ENCODE peak calls at places on chromosomes 7 and 10, in nine cellular contexts. One of them, this sample, is unnamed.

GRCh38 chr7:131026297-131027003 is 292.4 kb upstream of the KLF14 start:
- DNase-seq in small intestine: no peak
- DNase-seq in progenitor cell of endocrine pancreas: no peak
- DNase-seq in activated B cell treated with CpG ODN at 0.5 μM for 24 hours: no peak
- DNase-seq in activated CD8-positive, alpha-beta memory T cell treated with anti-CD3 and anti-CD28 coated beads, Interleukin-2, amount 50 U/mL, for 48 hours: no peak
- DNase-seq in HuH-7: no peak
- DNase-seq in A549: no peak
- DNase-seq in ecto neural progenitor cell: no peak
- DNase-seq in mammary epithelial cell: peak
- DNase-seq in this sample: no peak

GRCh38 chr7:39978252-39978934 is 28.3 kb downstream of the CDK13 start:
- DNase-seq in small intestine: no peak
- DNase-seq in progenitor cell of endocrine pancreas: no peak
- DNase-seq in activated B cell treated with CpG ODN at 0.5 μM for 24 hours: no peak
- DNase-seq in activated CD8-positive, alpha-beta memory T cell treated with anti-CD3 and anti-CD28 coated beads, Interleukin-2, amount 50 U/mL, for 48 hours: no peak
- DNase-seq in HuH-7: no peak
- DNase-seq in A549: no peak
- DNase-seq in ecto neural progenitor cell: no peak
- DNase-seq in mammary epithelial cell: no peak
- DNase-seq in this sample: no peak

GRCh38 chr10:77673515-77674140 is 36.0 kb upstream of the KCNMA1 start:
- DNase-seq in small intestine: peak
- DNase-seq in progenitor cell of endocrine pancreas: no peak
- DNase-seq in activated B cell treated with CpG ODN at 0.5 μM for 24 hours: no peak
- DNase-seq in activated CD8-positive, alpha-beta memory T cell treated with anti-CD3 and anti-CD28 coated beads, Interleukin-2, amount 50 U/mL, for 48 hours: no peak
- DNase-seq in HuH-7: no peak
- DNase-seq in A549: no peak
- DNase-seq in ecto neural progenitor cell: peak
- DNase-seq in mammary epithelial cell: no peak
- DNase-seq in this sample: no peak

GRCh38 chr7:7816816-7817536 is 98.6 kb upstream of the RPA3 start:
- DNase-seq in small intestine: no peak
- DNase-seq in progenitor cell of endocrine pancreas: no peak
- DNase-seq in activated B cell treated with CpG ODN at 0.5 μM for 24 hours: no peak
- DNase-seq in activated CD8-positive, alpha-beta memory T cell treated with anti-CD3 and anti-CD28 coated beads, Interleukin-2, amount 50 U/mL, for 48 hours: no peak
- DNase-seq in HuH-7: no peak
- DNase-seq in A549: no peak
- DNase-seq in ecto neural progenitor cell: no peak
- DNase-seq in mammary epithelial cell: no peak
- DNase-seq in this sample: no peak

GRCh38 chr10:125083576-125083920 is 76.8 kb downstream of the CTBP2 start:
- DNase-seq in small intestine: no peak
- DNase-seq in progenitor cell of endocrine pancreas: no peak
- DNase-seq in activated B cell treated with CpG ODN at 0.5 μM for 24 hours: no peak
- DNase-seq in activated CD8-positive, alpha-beta memory T cell treated with anti-CD3 and anti-CD28 coated beads, Interleukin-2, amount 50 U/mL, for 48 hours: no peak
- DNase-seq in HuH-7: no peak
- DNase-seq in A549: peak
- DNase-seq in ecto neural progenitor cell: no peak
- DNase-seq in mammary epithelial cell: no peak
- DNase-seq in this sample: no peak

GRCh38 chr7:43943702-43944187 is 17.5 kb downstream of the UBE2D4 start:
- DNase-seq in small intestine: no peak
- DNase-seq in progenitor cell of endocrine pancreas: no peak
- DNase-seq in activated B cell treated with CpG ODN at 0.5 μM for 24 hours: no peak
- DNase-seq in activated CD8-positive, alpha-beta memory T cell treated with anti-CD3 and anti-CD28 coated beads, Interleukin-2, amount 50 U/mL, for 48 hours: no peak
- DNase-seq in HuH-7: no peak
- DNase-seq in A549: no peak
- DNase-seq in ecto neural progenitor cell: no peak
- DNase-seq in mammary epithelial cell: no peak
- DNase-seq in this sample: no peak

GRCh38 chr10:97024181-97025073 is 161.3 kb downstream of the SLIT1 start:
- DNase-seq in small intestine: peak
- DNase-seq in progenitor cell of endocrine pancreas: no peak
- DNase-seq in activated B cell treated with CpG ODN at 0.5 μM for 24 hours: no peak
- DNase-seq in activated CD8-positive, alpha-beta memory T cell treated with anti-CD3 and anti-CD28 coated beads, Interleukin-2, amount 50 U/mL, for 48 hours: no peak
- DNase-seq in HuH-7: no peak
- DNase-seq in A549: peak
- DNase-seq in ecto neural progenitor cell: no peak
- DNase-seq in mammary epithelial cell: peak
- DNase-seq in this sample: peak

GRCh38 chr10:110534571-110534970 is 32.9 kb upstream of the SMC3 start:
- DNase-seq in small intestine: no peak
- DNase-seq in progenitor cell of endocrine pancreas: no peak
- DNase-seq in activated B cell treated with CpG ODN at 0.5 μM for 24 hours: no peak
- DNase-seq in activated CD8-positive, alpha-beta memory T cell treated with anti-CD3 and anti-CD28 coated beads, Interleukin-2, amount 50 U/mL, for 48 hours: no peak
- DNase-seq in HuH-7: no peak
- DNase-seq in A549: no peak
- DNase-seq in ecto neural progenitor cell: no peak
- DNase-seq in mammary epithelial cell: no peak
- DNase-seq in this sample: no peak

GRCh38 chr10:7314068-7314646 is 96.7 kb downstream of the SFMBT2 start:
- DNase-seq in small intestine: no peak
- DNase-seq in progenitor cell of endocrine pancreas: no peak
- DNase-seq in activated B cell treated with CpG ODN at 0.5 μM for 24 hours: no peak
- DNase-seq in activated CD8-positive, alpha-beta memory T cell treated with anti-CD3 and anti-CD28 coated beads, Interleukin-2, amount 50 U/mL, for 48 hours: no peak
- DNase-seq in HuH-7: no peak
- DNase-seq in A549: no peak
- DNase-seq in ecto neural progenitor cell: no peak
- DNase-seq in mammary epithelial cell: peak
- DNase-seq in this sample: no peak

GRCh38 chr10:11757452-11757819 is 15.3 kb downstream of the ECHDC3 start:
- DNase-seq in small intestine: peak
- DNase-seq in progenitor cell of endocrine pancreas: no peak
- DNase-seq in activated B cell treated with CpG ODN at 0.5 μM for 24 hours: no peak
- DNase-seq in activated CD8-positive, alpha-beta memory T cell treated with anti-CD3 and anti-CD28 coated beads, Interleukin-2, amount 50 U/mL, for 48 hours: no peak
- DNase-seq in HuH-7: peak
- DNase-seq in A549: no peak
- DNase-seq in ecto neural progenitor cell: no peak
- DNase-seq in mammary epithelial cell: peak
- DNase-seq in this sample: no peak

GRCh38 chr7:18890134-18890533 is 227.3 kb downstream of the TWIST1 start:
- DNase-seq in small intestine: no peak
- DNase-seq in progenitor cell of endocrine pancreas: no peak
- DNase-seq in activated B cell treated with CpG ODN at 0.5 μM for 24 hours: no peak
- DNase-seq in activated CD8-positive, alpha-beta memory T cell treated with anti-CD3 and anti-CD28 coated beads, Interleukin-2, amount 50 U/mL, for 48 hours: no peak
- DNase-seq in HuH-7: no peak
- DNase-seq in A549: no peak
- DNase-seq in ecto neural progenitor cell: no peak
- DNase-seq in mammary epithelial cell: peak
- DNase-seq in this sample: no peak

GRCh38 chr10:102596506-102596971 is 47.7 kb upstream of the TRIM8 start:
- DNase-seq in small intestine: peak
- DNase-seq in progenitor cell of endocrine pancreas: no peak
- DNase-seq in activated B cell treated with CpG ODN at 0.5 μM for 24 hours: no peak
- DNase-seq in activated CD8-positive, alpha-beta memory T cell treated with anti-CD3 and anti-CD28 coated beads, Interleukin-2, amount 50 U/mL, for 48 hours: no peak
- DNase-seq in HuH-7: peak
- DNase-seq in A549: peak
- DNase-seq in ecto neural progenitor cell: peak
- DNase-seq in mammary epithelial cell: peak
- DNase-seq in this sample: no peak

GRCh38 chr10:34437897-34438296 is 377.2 kb downstream of the PARD3 start:
- DNase-seq in small intestine: no peak
- DNase-seq in progenitor cell of endocrine pancreas: no peak
- DNase-seq in activated B cell treated with CpG ODN at 0.5 μM for 24 hours: no peak
- DNase-seq in activated CD8-positive, alpha-beta memory T cell treated with anti-CD3 and anti-CD28 coated beads, Interleukin-2, amount 50 U/mL, for 48 hours: no peak
- DNase-seq in HuH-7: no peak
- DNase-seq in A549: no peak
- DNase-seq in ecto neural progenitor cell: no peak
- DNase-seq in mammary epithelial cell: no peak
- DNase-seq in this sample: no peak

GRCh38 chr7:109868215-109868614 is 1222.7 kb upstream of the LRRN3 start:
- DNase-seq in small intestine: no peak
- DNase-seq in progenitor cell of endocrine pancreas: no peak
- DNase-seq in activated B cell treated with CpG ODN at 0.5 μM for 24 hours: no peak
- DNase-seq in activated CD8-positive, alpha-beta memory T cell treated with anti-CD3 and anti-CD28 coated beads, Interleukin-2, amount 50 U/mL, for 48 hours: no peak
- DNase-seq in HuH-7: no peak
- DNase-seq in A549: no peak
- DNase-seq in ecto neural progenitor cell: no peak
- DNase-seq in mammary epithelial cell: no peak
- DNase-seq in this sample: no peak

GRCh38 chr7:138000081-138000701 is 1.7 kb downstream of the CREB3L2 start:
- DNase-seq in small intestine: peak
- DNase-seq in progenitor cell of endocrine pancreas: no peak
- DNase-seq in activated B cell treated with CpG ODN at 0.5 μM for 24 hours: no peak
- DNase-seq in activated CD8-positive, alpha-beta memory T cell treated with anti-CD3 and anti-CD28 coated beads, Interleukin-2, amount 50 U/mL, for 48 hours: no peak
- DNase-seq in HuH-7: no peak
- DNase-seq in A549: no peak
- DNase-seq in ecto neural progenitor cell: peak
- DNase-seq in mammary epithelial cell: peak
- DNase-seq in this sample: no peak

GRCh38 chr10:93465806-93466675 is 16.1 kb downstream of the MYOF start:
- DNase-seq in small intestine: peak
- DNase-seq in progenitor cell of endocrine pancreas: no peak
- DNase-seq in activated B cell treated with CpG ODN at 0.5 μM for 24 hours: no peak
- DNase-seq in activated CD8-positive, alpha-beta memory T cell treated with anti-CD3 and anti-CD28 coated beads, Interleukin-2, amount 50 U/mL, for 48 hours: no peak
- DNase-seq in HuH-7: no peak
- DNase-seq in A549: peak
- DNase-seq in ecto neural progenitor cell: no peak
- DNase-seq in mammary epithelial cell: peak
- DNase-seq in this sample: peak

GRCh38 chr7:95780665-95781064 is 8.3 kb downstream of the DYNC1I1 start:
- DNase-seq in small intestine: no peak
- DNase-seq in progenitor cell of endocrine pancreas: no peak
- DNase-seq in activated B cell treated with CpG ODN at 0.5 μM for 24 hours: no peak
- DNase-seq in activated CD8-positive, alpha-beta memory T cell treated with anti-CD3 and anti-CD28 coated beads, Interleukin-2, amount 50 U/mL, for 48 hours: no peak
- DNase-seq in HuH-7: no peak
- DNase-seq in A549: no peak
- DNase-seq in ecto neural progenitor cell: no peak
- DNase-seq in mammary epithelial cell: no peak
- DNase-seq in this sample: no peak

GRCh38 chr10:3834410-3834809 is 49.4 kb upstream of the KLF6 start:
- DNase-seq in small intestine: no peak
- DNase-seq in progenitor cell of endocrine pancreas: no peak
- DNase-seq in activated B cell treated with CpG ODN at 0.5 μM for 24 hours: no peak
- DNase-seq in activated CD8-positive, alpha-beta memory T cell treated with anti-CD3 and anti-CD28 coated beads, Interleukin-2, amount 50 U/mL, for 48 hours: no peak
- DNase-seq in HuH-7: no peak
- DNase-seq in A549: no peak
- DNase-seq in ecto neural progenitor cell: no peak
- DNase-seq in mammary epithelial cell: no peak
- DNase-seq in this sample: no peak

This sample was measured in left lung.